ENCODE peak calls at places on chromosomes 3 and 15, in eight cellular contexts. F is colonic mucosa; I is neural progenitor cell; S is tibial nerve; H is HCT116; Z is AG09309; G is HepG2; K is CD4-positive, alpha-beta T cell. D is an unnamed sample.
A peak's percentile ranks its signal among the peaks of the same experiment; 100 is the strongest.

GRCh38 chr15:82567661-82568060 is 27.4 kb upstream of the RPS17 start:
- DNase-seq in F (no peak), I (no peak), S (no peak), H (no peak), Z (no peak), G (no peak), K (no peak), D (no peak)

GRCh38 chr15:57227899-57228298 is 148.4 kb upstream of the CGNL1 start:
- DNase-seq in F (no peak), I (no peak), S (no peak), H (no peak), Z (peak; percentile 53), G (no peak), K (no peak), D (no peak)

GRCh38 chr15:70783041-70783440 is 19.7 kb upstream of the UACA start:
- DNase-seq in F (no peak), I (no peak), S (no peak), H (no peak), Z (no peak), G (no peak), K (no peak), D (no peak)

GRCh38 chr3:139533781-139534443 is 5.6 kb downstream of the RBP1 start:
- DNase-seq in F (no peak), I (no peak), S (no peak), H (peak; percentile 69), Z (no peak), G (peak; percentile 35), K (no peak), D (peak; percentile 10)

GRCh38 chr3:169662215-169663070 is 1.1 kb downstream of the MECOM start:
- DNase-seq in F (peak; percentile 71), I (peak; percentile 93), S (no peak), H (peak; percentile 24), Z (no peak), G (peak; percentile 66), K (no peak), D (no peak)

GRCh38 chr3:109809513-109809912 is 472.2 kb upstream of the DPPA4 start:
- DNase-seq in F (no peak), I (no peak), S (no peak), H (no peak), Z (no peak), G (no peak), K (no peak), D (no peak)

GRCh38 chr3:135694142-135694541 is 271.4 kb upstream of the PPP2R3A start:
- DNase-seq in F (no peak), I (no peak), S (no peak), H (no peak), Z (no peak), G (no peak), K (no peak), D (no peak)

GRCh38 chr15:75171408-75171807 is 30.3 kb upstream of the C15orf39 start:
- DNase-seq in F (no peak), I (no peak), S (no peak), H (no peak), Z (peak; percentile 24), G (peak; percentile 56), K (no peak), D (no peak)

GRCh38 chr15:90142216-90143175 is 40.2 kb upstream of the IDH2 start:
- DNase-seq in F (no peak), I (no peak), S (no peak), H (no peak), Z (no peak), G (no peak), K (peak; percentile 79), D (no peak)

GRCh38 chr15:100020181-100020580 is 286.9 kb upstream of the LYSMD4 start:
- DNase-seq in F (no peak), I (peak; percentile 67), S (no peak), H (no peak), Z (no peak), G (no peak), K (no peak), D (no peak)

GRCh38 chr15:94893091-94893490 is 661.7 kb downstream of the MCTP2 start:
- DNase-seq in F (no peak), I (no peak), S (no peak), H (no peak), Z (no peak), G (no peak), K (no peak), D (no peak)

GRCh38 chr3:88231207-88231606 is 81.4 kb downstream of the C3orf38 start:
- DNase-seq in F (no peak), I (no peak), S (no peak), H (no peak), Z (no peak), G (peak; percentile 2), K (no peak), D (peak; percentile 4)

GRCh38 chr3:155070932-155071387 is 9.2 kb upstream of the MME start:
- DNase-seq in F (no peak), I (no peak), S (no peak), H (no peak), Z (peak; percentile 95), G (no peak), K (no peak), D (peak; percentile 67)

GRCh38 chr15:82944840-82945239 is 7.7 kb downstream of the HOMER2 start:
- DNase-seq in F (no peak), I (no peak), S (no peak), H (no peak), Z (no peak), G (no peak), K (no peak), D (peak; percentile 98)

GRCh38 chr3:172103724-172104123 is 64.3 kb downstream of the FNDC3B start:
- DNase-seq in F (no peak), I (no peak), S (no peak), H (no peak), Z (no peak), G (no peak), K (no peak), D (peak; percentile 80)

GRCh38 chr3:14127106-14127505 is 2.3 kb downstream of the TMEM43 start:
- DNase-seq in F (peak; percentile 14), I (no peak), S (no peak), H (no peak), Z (no peak), G (no peak), K (no peak), D (no peak)

GRCh38 chr3:194871143-194871863 is 185.6 kb downstream of the FAM43A start:
- DNase-seq in F (peak; percentile 84), I (peak; percentile 49), S (peak; percentile 17), H (peak; percentile 60), Z (peak; percentile 72), G (no peak), K (no peak), D (no peak)
- TF ChIP-seq CTCF in F (no peak), I (no peak), S (no peak), H (no peak), Z (no peak), G (no peak), K (no peak), D (no peak)

DNA sequence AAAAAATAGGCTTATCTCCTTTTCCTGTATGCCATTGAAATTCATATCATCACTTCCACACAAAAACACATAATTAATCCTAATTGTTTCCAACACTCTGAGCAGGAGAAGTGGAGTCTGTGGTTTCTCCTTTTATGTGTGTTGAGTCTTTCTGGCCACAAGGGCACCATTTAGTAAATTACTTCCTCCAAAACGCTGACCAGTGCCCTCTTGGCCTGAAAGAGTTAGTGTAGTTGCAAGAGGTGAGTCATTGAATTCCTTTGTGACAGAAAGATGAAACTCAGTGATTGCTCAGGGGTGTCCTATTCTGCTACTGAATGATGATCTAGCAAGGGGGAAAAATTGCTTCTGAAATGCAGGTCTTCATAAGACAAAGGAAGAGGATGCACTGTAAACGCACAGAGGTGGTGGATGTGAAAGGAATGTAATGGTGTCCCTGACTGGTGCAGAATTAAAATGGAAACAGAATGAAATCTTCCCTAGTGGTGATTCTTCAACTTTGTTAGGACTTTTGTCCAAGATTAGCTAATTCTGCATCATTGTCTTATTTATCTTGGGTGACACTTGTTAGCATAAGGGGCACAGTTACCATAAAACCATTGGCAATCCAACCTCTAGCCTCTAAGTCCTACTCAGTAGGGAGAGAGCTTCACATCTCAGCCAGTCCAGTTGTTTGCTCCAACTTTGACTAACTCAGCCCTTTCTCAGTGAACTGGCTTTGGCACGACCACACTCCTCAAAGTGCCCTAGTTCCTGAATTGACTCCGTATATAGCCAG is 208.4 kb upstream of the NANOGP8 start:
- DNase-seq in F (no peak), I (no peak), S (no peak), H (peak; percentile 86), Z (peak; percentile 37), G (peak; percentile 77), K (no peak), D (peak; percentile 66)
- TF ChIP-seq CTCF in F (no peak), I (peak; percentile 19), S (no peak), H (peak; percentile 48), Z (peak; percentile 40), G (peak; percentile 7), K (no peak), D (peak; percentile 53)

GRCh38 chr3:122660575-122660974 is 20.1 kb upstream of the PARP14 start:
- DNase-seq in F (no peak), I (peak; percentile 61), S (no peak), H (no peak), Z (no peak), G (peak; percentile 23), K (no peak), D (no peak)
- TF ChIP-seq CTCF in F (no peak), I (peak; percentile 51), S (no peak), H (no peak), Z (no peak), G (peak; percentile 67), K (no peak), D (no peak)

GRCh38 chr3:3141939-3142338 is 15.2 kb downstream of the TRNT1 start:
- DNase-seq in F (no peak), I (no peak), S (no peak), H (no peak), Z (no peak), G (no peak), K (no peak), D (no peak)
- TF ChIP-seq CTCF in F (no peak), I (no peak), S (no peak), H (no peak), Z (no peak), G (no peak), K (no peak), D (no peak)

GRCh38 chr3:32045091-32045964 is 61.1 kb upstream of the GPD1L start:
- DNase-seq in F (peak; percentile 70), I (peak; percentile 55), S (no peak), H (peak; percentile 8), Z (peak; percentile 41), G (peak; percentile 85), K (no peak), D (no peak)
- TF ChIP-seq CTCF in F (no peak), I (no peak), S (no peak), H (no peak), Z (no peak), G (no peak), K (no peak), D (no peak)

GRCh38 chr15:97786741-97787140 is 173.8 kb upstream of the ARRDC4 start:
- DNase-seq in F (no peak), I (no peak), S (no peak), H (no peak), Z (no peak), G (no peak), K (no peak), D (no peak)

GRCh38 chr15:97790180-97790579 is 170.3 kb upstream of the ARRDC4 start:
- DNase-seq in F (no peak), I (no peak), S (no peak), H (no peak), Z (no peak), G (no peak), K (no peak), D (no peak)

GRCh38 chr15:97791824-97792792 is 168.4 kb upstream of the ARRDC4 start:
- DNase-seq in F (no peak), I (peak; percentile 21), S (no peak), H (no peak), Z (no peak), G (no peak), K (no peak), D (no peak)
- TF ChIP-seq CTCF in F (no peak), I (peak; percentile 4), S (no peak), H (no peak), Z (no peak), G (no peak), K (no peak), D (no peak)

GRCh38 chr15:98548172-98548971 is 100.0 kb upstream of the IGF1R start:
- DNase-seq in F (peak; percentile 72), I (peak; percentile 80), S (peak; percentile 66), H (no peak), Z (no peak), G (no peak), K (no peak), D (peak; percentile 16)
- TF ChIP-seq CTCF in F (no peak), I (peak; percentile 37), S (no peak), H (no peak), Z (no peak), G (no peak), K (no peak), D (peak; percentile 23)

D was measured in epithelial cell of proximal tubule.